ENCODE peak calls at places on chromosome 15, in seven cellular contexts. One of them, this sample, is unnamed.

GRCh38 chr15:85296615-85297402 is 83.6 kb upstream of the AKAP13 start:
- DNase-seq in fibroblast of lung: peak; percentile 84
- DNase-seq in G401: peak; percentile 76
- DNase-seq in iPS-NIHi11: peak; percentile 69
- DNase-seq in HuH-7.5: peak; percentile 60
- DNase-seq in T-helper 2 cell: peak; percentile 84
- DNase-seq in GM23248: peak; percentile 81
- DNase-seq in this sample: peak; percentile 57

GRCh38 chr15:91291673-91292072 is 191.6 kb downstream of the SV2B start:
- DNase-seq in T-helper 2 cell: peak; percentile 9
- DNase-seq in fibroblast of lung: peak; percentile 24
- DNase-seq in iPS-NIHi11: peak; percentile 62
- DNase-seq in HuH-7.5: no peak
- DNase-seq in G401: peak; percentile 40
- DNase-seq in GM23248: no peak
- DNase-seq in this sample: no peak

GRCh38 chr15:80550219-80550909 is 144.7 kb upstream of the ABHD17C start:
- DNase-seq in HuH-7.5: no peak
- DNase-seq in iPS-NIHi11: no peak
- DNase-seq in fibroblast of lung: peak; percentile 85
- DNase-seq in G401: no peak
- DNase-seq in GM23248: peak; percentile 88
- DNase-seq in T-helper 2 cell: peak; percentile 67
- DNase-seq in this sample: no peak

GRCh38 chr15:82080774-82081173 is 35.0 kb upstream of the MEX3B start:
- DNase-seq in GM23248: no peak
- DNase-seq in HuH-7.5: no peak
- DNase-seq in G401: no peak
- DNase-seq in iPS-NIHi11: no peak
- DNase-seq in T-helper 2 cell: no peak
- DNase-seq in fibroblast of lung: no peak
- DNase-seq in this sample: no peak

GRCh38 chr15:29945943-29946591 is 123.8 kb upstream of the TJP1 start:
- DNase-seq in HuH-7.5: no peak
- DNase-seq in GM23248: peak; percentile 89
- DNase-seq in iPS-NIHi11: no peak
- DNase-seq in G401: no peak
- DNase-seq in T-helper 2 cell: no peak
- DNase-seq in fibroblast of lung: peak; percentile 47
- DNase-seq in this sample: no peak

GRCh38 chr15:40197434-40197833 is 36.6 kb downstream of the BUB1B start:
- DNase-seq in fibroblast of lung: no peak
- DNase-seq in HuH-7.5: no peak
- DNase-seq in T-helper 2 cell: peak; percentile 65
- DNase-seq in GM23248: no peak
- DNase-seq in iPS-NIHi11: no peak
- DNase-seq in G401: no peak
- DNase-seq in this sample: no peak

GRCh38 chr15:39135989-39136388 is 444.9 kb upstream of the THBS1 start:
- DNase-seq in GM23248: peak; percentile 94
- DNase-seq in G401: no peak
- DNase-seq in iPS-NIHi11: no peak
- DNase-seq in T-helper 2 cell: no peak
- DNase-seq in fibroblast of lung: peak; percentile 82
- DNase-seq in HuH-7.5: no peak
- DNase-seq in this sample: no peak

GRCh38 chr15:69860921-69861320 is 236.8 kb downstream of the TLE3 start:
- DNase-seq in G401: no peak
- DNase-seq in HuH-7.5: no peak
- DNase-seq in GM23248: no peak
- DNase-seq in fibroblast of lung: no peak
- DNase-seq in T-helper 2 cell: no peak
- DNase-seq in iPS-NIHi11: no peak
- DNase-seq in this sample: no peak

GRCh38 chr15:84981711-84982300 is at the start of gene PDE8A:
- DNase-seq in fibroblast of lung: no peak
- DNase-seq in iPS-NIHi11: peak; percentile 58
- DNase-seq in G401: no peak
- DNase-seq in GM23248: peak; percentile 83
- DNase-seq in T-helper 2 cell: peak; percentile 74
- DNase-seq in HuH-7.5: peak; percentile 62
- DNase-seq in this sample: peak; percentile 19

GRCh38 chr15:52232327-52232726 is 41.1 kb upstream of the GNB5 start:
- DNase-seq in GM23248: peak; percentile 19
- DNase-seq in G401: no peak
- DNase-seq in fibroblast of lung: no peak
- DNase-seq in iPS-NIHi11: no peak
- DNase-seq in T-helper 2 cell: no peak
- DNase-seq in HuH-7.5: no peak
- DNase-seq in this sample: no peak

GRCh38 chr15:77657629-77658238 is 25.0 kb upstream of the LINGO1 start:
- DNase-seq in GM23248: no peak
- DNase-seq in iPS-NIHi11: no peak
- DNase-seq in fibroblast of lung: no peak
- DNase-seq in HuH-7.5: no peak
- DNase-seq in G401: peak; percentile 33
- DNase-seq in T-helper 2 cell: no peak
- DNase-seq in this sample: no peak

GRCh38 chr15:37618368-37618767 is 316.1 kb upstream of the TMCO5A start:
- DNase-seq in T-helper 2 cell: no peak
- DNase-seq in GM23248: no peak
- DNase-seq in fibroblast of lung: no peak
- DNase-seq in iPS-NIHi11: no peak
- DNase-seq in G401: no peak
- DNase-seq in HuH-7.5: no peak
- DNase-seq in this sample: no peak

GRCh38 chr15:36426696-36427095 is 152.7 kb upstream of the CDIN1 start:
- DNase-seq in iPS-NIHi11: no peak
- DNase-seq in HuH-7.5: no peak
- DNase-seq in T-helper 2 cell: no peak
- DNase-seq in GM23248: no peak
- DNase-seq in fibroblast of lung: peak; percentile 31
- DNase-seq in G401: no peak
- DNase-seq in this sample: no peak

GRCh38 chr15:45648521-45649200 is 13.8 kb downstream of the SQOR start:
- DNase-seq in T-helper 2 cell: peak; percentile 13
- DNase-seq in G401: no peak
- DNase-seq in HuH-7.5: no peak
- DNase-seq in fibroblast of lung: no peak
- DNase-seq in GM23248: peak; percentile 77
- DNase-seq in iPS-NIHi11: no peak
- DNase-seq in this sample: no peak

GRCh38 chr15:101813803-101814534 is 2.0 kb downstream of the OR4F15 start:
- DNase-seq in T-helper 2 cell: no peak
- DNase-seq in iPS-NIHi11: no peak
- DNase-seq in HuH-7.5: no peak
- DNase-seq in GM23248: peak; percentile 63
- DNase-seq in fibroblast of lung: peak; percentile 50
- DNase-seq in G401: no peak
- DNase-seq in this sample: no peak

GRCh38 chr15:71448688-71449114 is 333.4 kb downstream of the THSD4 start:
- DNase-seq in HuH-7.5: no peak
- DNase-seq in T-helper 2 cell: no peak
- DNase-seq in G401: peak; percentile 55
- DNase-seq in fibroblast of lung: peak; percentile 79
- DNase-seq in GM23248: peak; percentile 64
- DNase-seq in iPS-NIHi11: peak; percentile 65
- DNase-seq in this sample: no peak

GRCh38 chr15:92638291-92638708 is 17.3 kb downstream of the FAM174B start:
- DNase-seq in G401: no peak
- DNase-seq in GM23248: no peak
- DNase-seq in iPS-NIHi11: no peak
- DNase-seq in HuH-7.5: peak; percentile 51
- DNase-seq in fibroblast of lung: peak; percentile 57
- DNase-seq in T-helper 2 cell: no peak
- DNase-seq in this sample: no peak

GRCh38 chr15:53581513-53581912 is 177.9 kb downstream of the WDR72 start:
- DNase-seq in iPS-NIHi11: no peak
- DNase-seq in T-helper 2 cell: no peak
- DNase-seq in GM23248: no peak
- DNase-seq in G401: no peak
- DNase-seq in HuH-7.5: no peak
- DNase-seq in fibroblast of lung: no peak
- DNase-seq in this sample: no peak

GRCh38 chr15:92861742-92862141 is 38.4 kb upstream of the CHD2 start:
- DNase-seq in HuH-7.5: no peak
- DNase-seq in T-helper 2 cell: no peak
- DNase-seq in G401: no peak
- DNase-seq in iPS-NIHi11: no peak
- DNase-seq in GM23248: no peak
- DNase-seq in fibroblast of lung: no peak
- DNase-seq in this sample: no peak

GRCh38 chr15:88243895-88244787 is 12.4 kb downstream of the NTRK3 start:
- DNase-seq in fibroblast of lung: peak; percentile 27
- DNase-seq in T-helper 2 cell: no peak
- DNase-seq in G401: peak; percentile 44
- DNase-seq in iPS-NIHi11: peak; percentile 68
- DNase-seq in GM23248: peak; percentile 48
- DNase-seq in HuH-7.5: peak; percentile 64
- DNase-seq in this sample: no peak

GRCh38 chr15:99618941-99619411 is 53.2 kb downstream of the MEF2A start:
- DNase-seq in T-helper 2 cell: no peak
- DNase-seq in fibroblast of lung: peak; percentile 41
- DNase-seq in GM23248: peak; percentile 53
- DNase-seq in HuH-7.5: no peak
- DNase-seq in iPS-NIHi11: peak; percentile 10
- DNase-seq in G401: no peak
- DNase-seq in this sample: no peak

GRCh38 chr15:60614028-60614427 is 135.1 kb upstream of the ICE2 start:
- DNase-seq in T-helper 2 cell: no peak
- DNase-seq in G401: no peak
- DNase-seq in iPS-NIHi11: no peak
- DNase-seq in HuH-7.5: no peak
- DNase-seq in GM23248: no peak
- DNase-seq in fibroblast of lung: no peak
- DNase-seq in this sample: no peak

GRCh38 chr15:33278816-33279612 is 31.8 kb upstream of the RYR3 start:
- DNase-seq in fibroblast of lung: peak; percentile 88
- DNase-seq in T-helper 2 cell: no peak
- DNase-seq in iPS-NIHi11: peak; percentile 27
- DNase-seq in HuH-7.5: no peak
- DNase-seq in GM23248: peak; percentile 93
- DNase-seq in G401: no peak
- DNase-seq in this sample: no peak

GRCh38 chr15:53978248-53978906 is at the start of gene UNC13C:
- DNase-seq in GM23248: peak; percentile 3
- DNase-seq in iPS-NIHi11: peak; percentile 57
- DNase-seq in G401: peak; percentile 89
- DNase-seq in fibroblast of lung: peak; percentile 22
- DNase-seq in HuH-7.5: peak; percentile 19
- DNase-seq in T-helper 2 cell: peak; percentile 10
- DNase-seq in this sample: no peak

GRCh38 chr15:77030928-77031375 is 36.0 kb downstream of the PSTPIP1 start:
- DNase-seq in fibroblast of lung: no peak
- DNase-seq in G401: no peak
- DNase-seq in GM23248: no peak
- DNase-seq in iPS-NIHi11: no peak
- DNase-seq in T-helper 2 cell: no peak
- DNase-seq in HuH-7.5: peak; percentile 18
- DNase-seq in this sample: no peak

GRCh38 chr15:69398541-69398940 is 15.6 kb upstream of the KIF23 start:
- DNase-seq in HuH-7.5: no peak
- DNase-seq in iPS-NIHi11: no peak
- DNase-seq in T-helper 2 cell: no peak
- DNase-seq in fibroblast of lung: peak; percentile 33
- DNase-seq in GM23248: peak; percentile 75
- DNase-seq in G401: no peak
- DNase-seq in this sample: no peak

GRCh38 chr15:85616549-85616948 is 178.2 kb downstream of the KLHL25 start:
- DNase-seq in G401: no peak
- DNase-seq in HuH-7.5: no peak
- DNase-seq in T-helper 2 cell: no peak
- DNase-seq in fibroblast of lung: peak; percentile 78
- DNase-seq in GM23248: peak; percentile 73
- DNase-seq in iPS-NIHi11: no peak
- DNase-seq in this sample: no peak

GRCh38 chr15:70722266-70723123 is 40.9 kb downstream of the UACA start:
- DNase-seq in HuH-7.5: peak; percentile 19
- DNase-seq in G401: peak; percentile 56
- DNase-seq in GM23248: peak; percentile 76
- DNase-seq in T-helper 2 cell: peak; percentile 33
- DNase-seq in fibroblast of lung: peak; percentile 86
- DNase-seq in iPS-NIHi11: no peak
- DNase-seq in this sample: no peak

GRCh38 chr15:53549697-53550315 is 209.7 kb downstream of the WDR72 start:
- DNase-seq in GM23248: no peak
- DNase-seq in G401: no peak
- DNase-seq in iPS-NIHi11: no peak
- DNase-seq in fibroblast of lung: no peak
- DNase-seq in HuH-7.5: no peak
- DNase-seq in T-helper 2 cell: no peak
- DNase-seq in this sample: no peak

GRCh38 chr15:90174140-90174891 is 26.8 kb upstream of the SEMA4B start:
- DNase-seq in fibroblast of lung: peak; percentile 48
- DNase-seq in GM23248: peak; percentile 45
- DNase-seq in G401: peak; percentile 79
- DNase-seq in HuH-7.5: no peak
- DNase-seq in T-helper 2 cell: no peak
- DNase-seq in iPS-NIHi11: no peak
- DNase-seq in this sample: no peak

GRCh38 chr15:98769867-98770266 is 121.5 kb downstream of the IGF1R start:
- DNase-seq in GM23248: no peak
- DNase-seq in iPS-NIHi11: no peak
- DNase-seq in T-helper 2 cell: no peak
- DNase-seq in G401: no peak
- DNase-seq in fibroblast of lung: no peak
- DNase-seq in HuH-7.5: no peak
- DNase-seq in this sample: no peak

GRCh38 chr15:36614016-36614415 is 34.6 kb downstream of the CDIN1 start:
- DNase-seq in HuH-7.5: no peak
- DNase-seq in fibroblast of lung: no peak
- DNase-seq in T-helper 2 cell: no peak
- DNase-seq in G401: no peak
- DNase-seq in GM23248: no peak
- DNase-seq in iPS-NIHi11: peak; percentile 18
- DNase-seq in this sample: no peak